ENCODE peak calls at places on chromosomes 13 and 19, in seven cellular contexts. D is H9, V is fibroblast of lung, N is EL, L is C1 segment of cervical spinal cord, Y is IMR-90, X is HEK293T. G is an unnamed sample.

GRCh38 chr13:24138911-24139310 is 21.6 kb upstream of the SPATA13 start:
- DNase-seq in D (no peak), Y (no peak), N (no peak), X (no peak), L (no peak), V (no peak), G (no peak)

GRCh38 chr13:30126903-30127428 is 180.4 kb downstream of the KATNAL1 start:
- DNase-seq in X (no peak), V (peak), Y (peak), D (no peak), N (peak), L (no peak), G (no peak)

GRCh38 chr13:96671073-96671472 is 323.2 kb downstream of the OXGR1 start:
- DNase-seq in Y (no peak), N (peak), L (no peak), V (no peak), X (no peak), D (no peak), G (no peak)

GRCh38 chr19:36103842-36104552 is 6.9 kb upstream of the OVOL3 start:
- DNase-seq in D (no peak), X (no peak), Y (peak), V (no peak), N (peak), L (no peak), G (no peak)

GRCh38 chr19:5340637-5341447 is at the start of gene PTPRS:
- DNase-seq in D (peak), V (peak), Y (peak), L (peak), N (peak), X (peak), G (no peak)

GRCh38 chr19:42334697-42335373 is 9.4 kb downstream of the MEGF8 start:
- DNase-seq in V (no peak), D (no peak), X (no peak), L (no peak), N (no peak), Y (no peak), G (no peak)

GRCh38 chr19:38665950-38666661 is 18.7 kb downstream of the ACTN4 start:
- DNase-seq in V (peak), N (peak), L (no peak), Y (peak), X (no peak), D (peak), G (no peak)

GRCh38 chr13:112733661-112734379 is 44.0 kb downstream of the ATP11A start:
- DNase-seq in N (no peak), V (no peak), Y (no peak), X (no peak), D (peak), L (no peak), G (no peak)

GRCh38 chr13:78194904-78195639 is 276.4 kb upstream of the EDNRB start:
- DNase-seq in D (no peak), L (no peak), X (no peak), V (peak), Y (peak), N (peak), G (no peak)

GRCh38 chr19:28184997-28185396 is 1028.0 kb downstream of the UQCRFS1 start:
- DNase-seq in L (no peak), N (no peak), Y (no peak), X (no peak), D (no peak), V (no peak), G (no peak)

GRCh38 chr13:50268500-50268899 is 253.3 kb downstream of the KCNRG start:
- DNase-seq in V (peak), N (no peak), D (no peak), X (no peak), L (no peak), Y (peak), G (no peak)

GRCh38 chr13:45196622-45197021 is 4.2 kb downstream of the KCTD4 start:
- DNase-seq in Y (peak), N (peak), D (no peak), L (no peak), V (no peak), X (no peak), G (no peak)

GRCh38 chr19:42352216-42352892 is 26.9 kb downstream of the MEGF8 start:
- DNase-seq in D (no peak), N (no peak), L (no peak), Y (peak), X (no peak), V (no peak), G (no peak)

G was measured in GM12864.